ENCODE peak calls at places on chromosomes 12 and 14, in seven cellular contexts. One of them, this sample, is unnamed.

GRCh38 chr12:47417960-47418359 is 287.9 kb downstream of the RPAP3 start:
- DNase-seq in AG04450: no peak
- DNase-seq in left ventricle myocardium inferior: no peak
- DNase-seq in OCI-LY7: no peak
- DNase-seq in CD8-positive, alpha-beta T cell: no peak
- DNase-seq in heart right ventricle: no peak
- DNase-seq in bronchial epithelial cell: no peak
- DNase-seq in this sample: no peak

GRCh38 chr12:107594995-107595394 is 90.6 kb upstream of the PWP1 start:
- DNase-seq in CD8-positive, alpha-beta T cell: no peak
- DNase-seq in bronchial epithelial cell: peak; percentile 71
- DNase-seq in heart right ventricle: no peak
- DNase-seq in AG04450: no peak
- DNase-seq in OCI-LY7: no peak
- DNase-seq in left ventricle myocardium inferior: no peak
- DNase-seq in this sample: no peak

GRCh38 chr14:69107407-69108003 is 45.4 kb downstream of the DCAF5 start:
- DNase-seq in OCI-LY7: peak; percentile 51
- DNase-seq in left ventricle myocardium inferior: no peak
- DNase-seq in CD8-positive, alpha-beta T cell: no peak
- DNase-seq in heart right ventricle: peak; percentile 61
- DNase-seq in AG04450: peak; percentile 51
- DNase-seq in bronchial epithelial cell: peak; percentile 73
- DNase-seq in this sample: no peak

GRCh38 chr12:41907036-41907435 is 237.6 kb downstream of the GXYLT1 start:
- DNase-seq in left ventricle myocardium inferior: no peak
- DNase-seq in bronchial epithelial cell: no peak
- DNase-seq in OCI-LY7: no peak
- DNase-seq in CD8-positive, alpha-beta T cell: no peak
- DNase-seq in heart right ventricle: no peak
- DNase-seq in AG04450: no peak
- DNase-seq in this sample: no peak

GRCh38 chr12:47762850-47763440 is 4.3 kb upstream of the RAPGEF3 start:
- DNase-seq in OCI-LY7: no peak
- DNase-seq in heart right ventricle: no peak
- DNase-seq in CD8-positive, alpha-beta T cell: no peak
- DNase-seq in bronchial epithelial cell: no peak
- DNase-seq in left ventricle myocardium inferior: no peak
- DNase-seq in AG04450: no peak
- DNase-seq in this sample: no peak

GRCh38 chr14:34851395-34851794 is 23.8 kb downstream of the BAZ1A start:
- DNase-seq in AG04450: no peak
- DNase-seq in left ventricle myocardium inferior: no peak
- DNase-seq in OCI-LY7: no peak
- DNase-seq in bronchial epithelial cell: peak; percentile 83
- DNase-seq in CD8-positive, alpha-beta T cell: no peak
- DNase-seq in heart right ventricle: no peak
- DNase-seq in this sample: no peak

GRCh38 chr14:77071938-77072388 is 26.1 kb upstream of the CIPC start:
- DNase-seq in bronchial epithelial cell: peak; percentile 94
- DNase-seq in heart right ventricle: no peak
- DNase-seq in AG04450: no peak
- DNase-seq in CD8-positive, alpha-beta T cell: no peak
- DNase-seq in left ventricle myocardium inferior: no peak
- DNase-seq in OCI-LY7: no peak
- DNase-seq in this sample: no peak

GRCh38 chr12:108516511-108517275 is 1.6 kb downstream of the FICD start:
- DNase-seq in bronchial epithelial cell: no peak
- DNase-seq in left ventricle myocardium inferior: no peak
- DNase-seq in CD8-positive, alpha-beta T cell: no peak
- DNase-seq in AG04450: no peak
- DNase-seq in heart right ventricle: no peak
- DNase-seq in OCI-LY7: peak; percentile 36
- DNase-seq in this sample: no peak

GRCh38 chr14:70753518-70753953 is 55.8 kb downstream of the MAP3K9 start:
- DNase-seq in heart right ventricle: no peak
- DNase-seq in left ventricle myocardium inferior: no peak
- DNase-seq in OCI-LY7: no peak
- DNase-seq in AG04450: no peak
- DNase-seq in CD8-positive, alpha-beta T cell: no peak
- DNase-seq in bronchial epithelial cell: no peak
- DNase-seq in this sample: no peak

GRCh38 chr12:70842136-70842535 is 78.4 kb downstream of the PTPRR start:
- DNase-seq in AG04450: no peak
- DNase-seq in heart right ventricle: no peak
- DNase-seq in CD8-positive, alpha-beta T cell: no peak
- DNase-seq in OCI-LY7: no peak
- DNase-seq in bronchial epithelial cell: peak; percentile 38
- DNase-seq in left ventricle myocardium inferior: no peak
- DNase-seq in this sample: no peak

GRCh38 chr12:56630180-56630632 is at the start of gene BAZ2A:
- DNase-seq in OCI-LY7: peak; percentile 89
- DNase-seq in AG04450: peak; percentile 33
- DNase-seq in left ventricle myocardium inferior: peak; percentile 92
- DNase-seq in bronchial epithelial cell: peak; percentile 58
- DNase-seq in heart right ventricle: peak; percentile 92
- DNase-seq in CD8-positive, alpha-beta T cell: peak; percentile 85
- DNase-seq in this sample: no peak

GRCh38 chr14:104389326-104390220 is 190.0 kb upstream of the C14orf180 start:
- DNase-seq in left ventricle myocardium inferior: no peak
- DNase-seq in bronchial epithelial cell: no peak
- DNase-seq in AG04450: no peak
- DNase-seq in CD8-positive, alpha-beta T cell: peak; percentile 80
- DNase-seq in heart right ventricle: no peak
- DNase-seq in OCI-LY7: peak; percentile 20
- DNase-seq in this sample: no peak

GRCh38 chr14:60245316-60246177 is 3.5 kb upstream of the PPM1A start:
- DNase-seq in OCI-LY7: peak; percentile 27
- DNase-seq in AG04450: no peak
- DNase-seq in bronchial epithelial cell: no peak
- DNase-seq in heart right ventricle: no peak
- DNase-seq in left ventricle myocardium inferior: no peak
- DNase-seq in CD8-positive, alpha-beta T cell: no peak
- DNase-seq in this sample: no peak

GRCh38 chr14:101193126-101193844 is 289.8 kb upstream of the RTL1 start:
- DNase-seq in bronchial epithelial cell: no peak
- DNase-seq in CD8-positive, alpha-beta T cell: no peak
- DNase-seq in heart right ventricle: no peak
- DNase-seq in AG04450: no peak
- DNase-seq in left ventricle myocardium inferior: no peak
- DNase-seq in OCI-LY7: no peak
- DNase-seq in this sample: no peak

GRCh38 chr14:90924618-90925345 is 108.6 kb upstream of the TTC7B start:
- DNase-seq in CD8-positive, alpha-beta T cell: no peak
- DNase-seq in AG04450: no peak
- DNase-seq in left ventricle myocardium inferior: no peak
- DNase-seq in bronchial epithelial cell: peak; percentile 51
- DNase-seq in OCI-LY7: no peak
- DNase-seq in heart right ventricle: no peak
- DNase-seq in this sample: no peak

GRCh38 chr14:63039800-63040380 is 5.4 kb downstream of the KCNH5 start:
- DNase-seq in OCI-LY7: peak; percentile 13
- DNase-seq in bronchial epithelial cell: peak; percentile 89
- DNase-seq in CD8-positive, alpha-beta T cell: no peak
- DNase-seq in AG04450: peak; percentile 59
- DNase-seq in heart right ventricle: no peak
- DNase-seq in left ventricle myocardium inferior: no peak
- DNase-seq in this sample: no peak

GRCh38 chr12:43120189-43120588 is 431.8 kb downstream of the ADAMTS20 start:
- DNase-seq in heart right ventricle: no peak
- DNase-seq in AG04450: no peak
- DNase-seq in CD8-positive, alpha-beta T cell: no peak
- DNase-seq in bronchial epithelial cell: no peak
- DNase-seq in OCI-LY7: no peak
- DNase-seq in left ventricle myocardium inferior: no peak
- DNase-seq in this sample: no peak

GRCh38 chr12:75960086-75960910 is 71.3 kb downstream of the PHLDA1 start:
- DNase-seq in left ventricle myocardium inferior: no peak
- DNase-seq in bronchial epithelial cell: no peak
- DNase-seq in CD8-positive, alpha-beta T cell: no peak
- DNase-seq in AG04450: no peak
- DNase-seq in OCI-LY7: peak; percentile 93
- DNase-seq in heart right ventricle: no peak
- DNase-seq in this sample: no peak

GRCh38 chr12:95796225-95796981 is 5.8 kb upstream of the NTN4 start:
- DNase-seq in left ventricle myocardium inferior: no peak
- DNase-seq in heart right ventricle: no peak
- DNase-seq in bronchial epithelial cell: no peak
- DNase-seq in AG04450: no peak
- DNase-seq in CD8-positive, alpha-beta T cell: no peak
- DNase-seq in OCI-LY7: no peak
- DNase-seq in this sample: no peak

GRCh38 chr12:56257491-56258067 is 605 bp downstream of the ANKRD52 start:
- DNase-seq in OCI-LY7: no peak
- DNase-seq in CD8-positive, alpha-beta T cell: no peak
- DNase-seq in left ventricle myocardium inferior: no peak
- DNase-seq in AG04450: no peak
- DNase-seq in bronchial epithelial cell: peak; percentile 44
- DNase-seq in heart right ventricle: no peak
- DNase-seq in this sample: no peak

GRCh38 chr14:96824283-96824682 is 27.1 kb downstream of the VRK1 start:
- DNase-seq in CD8-positive, alpha-beta T cell: no peak
- DNase-seq in bronchial epithelial cell: peak; percentile 89
- DNase-seq in AG04450: peak; percentile 23
- DNase-seq in heart right ventricle: no peak
- DNase-seq in OCI-LY7: no peak
- DNase-seq in left ventricle myocardium inferior: no peak
- DNase-seq in this sample: peak; percentile 37

DNA sequence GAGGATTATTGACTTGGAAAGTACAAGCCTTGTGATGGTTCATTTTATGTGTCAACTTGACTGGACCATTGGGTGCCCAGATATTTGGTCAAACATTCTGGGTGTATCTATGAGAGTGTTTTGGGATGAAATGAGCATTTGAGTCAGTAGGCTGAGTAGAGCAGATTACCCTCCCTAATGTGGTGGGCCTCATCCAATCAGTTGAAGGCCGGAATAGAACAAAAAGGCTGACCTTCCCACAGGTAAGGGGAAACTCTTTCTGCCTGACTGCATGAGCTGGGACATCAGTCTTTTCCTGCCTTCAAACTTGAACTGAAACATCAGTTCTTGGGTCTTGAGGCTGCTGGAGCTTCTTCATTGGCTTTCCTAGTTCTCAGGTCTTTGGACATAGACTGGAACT is 98.1 kb downstream of the ANO2 start:
- DNase-seq in CD8-positive, alpha-beta T cell: no peak
- DNase-seq in heart right ventricle: no peak
- DNase-seq in AG04450: no peak
- DNase-seq in OCI-LY7: no peak
- DNase-seq in left ventricle myocardium inferior: no peak
- DNase-seq in bronchial epithelial cell: no peak
- DNase-seq in this sample: no peak
- H3K4me3 ChIP-seq in CD8-positive, alpha-beta T cell: no peak overlapping the region
- H3K4me3 ChIP-seq in heart right ventricle: no peak overlapping the region
- H3K4me3 ChIP-seq in AG04450: no peak overlapping the region
- H3K4me3 ChIP-seq in OCI-LY7: no peak overlapping the region
- H3K4me3 ChIP-seq in left ventricle myocardium inferior: no peak overlapping the region
- H3K4me3 ChIP-seq in bronchial epithelial cell: no peak overlapping the region
- H3K4me3 ChIP-seq in this sample: no peak overlapping the region

DNA sequence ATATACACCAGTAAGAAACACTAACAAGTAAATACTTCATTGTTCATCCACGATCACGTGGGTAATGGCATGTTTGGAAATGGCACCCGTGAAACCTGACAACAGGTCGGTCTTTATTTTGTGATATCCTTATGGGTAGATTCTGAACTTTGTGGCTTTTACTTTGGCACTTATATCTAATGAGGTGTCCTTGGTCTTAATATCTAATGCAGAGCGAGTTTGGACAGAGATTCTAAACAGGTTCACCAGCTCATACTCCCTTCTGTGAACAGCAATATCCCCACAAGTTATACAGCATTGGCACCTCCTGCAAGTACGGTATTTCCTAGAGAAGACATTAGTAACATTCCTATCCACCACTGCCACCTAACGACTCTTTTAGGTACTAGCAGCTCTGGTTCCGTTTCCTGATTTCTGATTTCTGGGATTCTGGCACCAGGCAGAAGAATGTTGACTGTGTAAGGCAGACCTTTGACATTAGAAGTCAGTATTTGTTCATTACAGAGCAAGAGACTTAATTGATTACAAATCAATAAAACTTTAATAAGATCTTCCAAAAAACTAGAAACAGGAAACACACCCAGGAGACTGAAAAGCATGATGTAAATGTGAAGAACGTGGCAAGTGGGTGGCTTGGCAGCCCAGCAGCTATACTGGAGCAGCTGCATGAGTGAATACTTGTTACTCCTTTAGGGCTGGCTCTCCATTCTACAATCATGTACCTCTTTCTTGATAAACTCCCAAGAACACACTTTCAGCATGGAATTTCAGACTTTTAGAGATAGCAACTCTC is 2.5 kb downstream of the ANG start:
- DNase-seq in CD8-positive, alpha-beta T cell: peak; percentile 28
- DNase-seq in OCI-LY7: peak; percentile 70
- DNase-seq in bronchial epithelial cell: peak; percentile 74
- DNase-seq in AG04450: no peak
- DNase-seq in left ventricle myocardium inferior: no peak
- DNase-seq in heart right ventricle: peak; percentile 57
- DNase-seq in this sample: no peak
- H3K4me3 ChIP-seq in CD8-positive, alpha-beta T cell: no peak overlapping the region
- H3K4me3 ChIP-seq in OCI-LY7: no peak overlapping the region
- H3K4me3 ChIP-seq in bronchial epithelial cell: no peak overlapping the region
- H3K4me3 ChIP-seq in AG04450: no peak overlapping the region
- H3K4me3 ChIP-seq in left ventricle myocardium inferior: no peak overlapping the region
- H3K4me3 ChIP-seq in heart right ventricle: no peak overlapping the region
- H3K4me3 ChIP-seq in this sample: no peak overlapping the region

DNA sequence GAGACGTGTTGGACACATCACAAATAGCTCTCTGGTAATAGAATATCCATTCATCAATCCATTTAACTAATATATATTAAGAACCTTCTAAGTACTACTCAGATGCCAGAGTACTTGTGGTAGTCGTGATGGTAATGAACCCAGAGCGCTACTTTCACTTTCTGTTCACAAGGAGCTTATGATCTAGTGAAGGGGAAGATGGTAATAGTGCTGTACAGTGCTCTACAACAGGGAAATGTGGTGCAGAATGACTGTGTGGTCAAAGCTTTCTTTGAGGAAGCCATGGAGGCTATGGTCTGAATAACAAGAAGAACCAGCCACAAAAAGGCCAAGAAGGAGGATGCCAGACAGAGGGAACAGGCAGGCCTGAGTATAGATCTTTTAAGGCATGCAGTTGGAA is 212.0 kb downstream of the PTPRO start:
- DNase-seq in AG04450: no peak
- DNase-seq in CD8-positive, alpha-beta T cell: no peak
- DNase-seq in OCI-LY7: peak; percentile 43
- DNase-seq in heart right ventricle: no peak
- DNase-seq in left ventricle myocardium inferior: no peak
- DNase-seq in bronchial epithelial cell: no peak
- DNase-seq in this sample: no peak
- H3K4me3 ChIP-seq in AG04450: no peak overlapping the region
- H3K4me3 ChIP-seq in CD8-positive, alpha-beta T cell: peak overlapping the region; percentile 2
- H3K4me3 ChIP-seq in OCI-LY7: peak overlapping the region; percentile 17
- H3K4me3 ChIP-seq in heart right ventricle: no peak overlapping the region
- H3K4me3 ChIP-seq in left ventricle myocardium inferior: no peak overlapping the region
- H3K4me3 ChIP-seq in bronchial epithelial cell: no peak overlapping the region
- H3K4me3 ChIP-seq in this sample: no peak overlapping the region

DNA sequence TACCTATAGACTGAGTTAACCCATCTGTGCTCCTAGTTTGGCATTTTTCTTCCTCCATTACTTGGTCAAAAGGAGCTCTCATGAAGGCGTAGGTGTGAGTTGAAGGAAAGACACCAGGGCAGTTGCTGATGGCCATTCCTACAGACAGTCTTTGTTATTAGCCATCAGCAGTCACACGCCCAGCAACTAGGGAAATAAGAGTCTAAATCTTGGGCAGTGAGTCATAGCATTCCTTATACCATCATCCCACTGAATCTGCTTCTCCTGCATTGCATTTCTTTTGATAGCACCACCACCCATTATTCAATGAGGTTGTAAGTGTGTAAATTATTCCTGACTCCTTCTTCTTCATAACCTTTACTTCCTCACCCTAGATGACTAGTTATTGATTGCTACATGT is 150.9 kb upstream of the IGF1 start:
- DNase-seq in left ventricle myocardium inferior: no peak
- DNase-seq in CD8-positive, alpha-beta T cell: no peak
- DNase-seq in bronchial epithelial cell: peak; percentile 37
- DNase-seq in OCI-LY7: no peak
- DNase-seq in AG04450: peak; percentile 18
- DNase-seq in heart right ventricle: no peak
- DNase-seq in this sample: peak; percentile 60
- H3K4me3 ChIP-seq in left ventricle myocardium inferior: no peak overlapping the region
- H3K4me3 ChIP-seq in CD8-positive, alpha-beta T cell: no peak overlapping the region
- H3K4me3 ChIP-seq in bronchial epithelial cell: no peak overlapping the region
- H3K4me3 ChIP-seq in OCI-LY7: no peak overlapping the region
- H3K4me3 ChIP-seq in AG04450: no peak overlapping the region
- H3K4me3 ChIP-seq in heart right ventricle: no peak overlapping the region
- H3K4me3 ChIP-seq in this sample: no peak overlapping the region

This sample was measured in AG04449.